ENCODE peak calls at places on chromosome 2, in four cellular contexts. K is posterior vena cava, G is right lobe of liver, V is B cell. B is an unnamed sample.

GRCh38 chr2:1972948-1973347 is 228.6 kb upstream of the PXDN start:
- DNase-seq in K (no peak), V (no peak), G (no peak), B (no peak)

GRCh38 chr2:32464441-32464840 is 107.6 kb downstream of the BIRC6 start:
- DNase-seq in G (no peak), V (no peak), K (no peak), B (no peak)

GRCh38 chr2:241965931-241966412 is 96.4 kb downstream of the RTP5 start:
- DNase-seq in V (no peak), G (no peak), K (peak), B (peak)

GRCh38 chr2:155689791-155690190 is 642.7 kb downstream of the NR4A2 start:
- DNase-seq in K (no peak), G (no peak), V (no peak), B (no peak)

GRCh38 chr2:45134726-45135125 is 125.5 kb upstream of the SIX2 start:
- DNase-seq in K (no peak), V (no peak), G (no peak), B (no peak)

GRCh38 chr2:237128026-237128703 is 42.5 kb downstream of the COPS8 start:
- DNase-seq in K (peak), V (no peak), G (peak), B (peak)

GRCh38 chr2:239109041-239109915 is 261.4 kb downstream of the TWIST2 start:
- DNase-seq in G (peak), K (no peak), V (no peak), B (no peak)

GRCh38 chr2:31251018-31251417 is 17.1 kb downstream of the EHD3 start:
- DNase-seq in G (no peak), V (no peak), K (no peak), B (peak)

GRCh38 chr2:209614630-209615369 is 156.8 kb upstream of the UNC80 start:
- DNase-seq in G (no peak), K (no peak), V (no peak), B (no peak)

GRCh38 chr2:172011814-172012580 is 12.2 kb downstream of the METAP1D start:
- DNase-seq in G (no peak), K (no peak), V (no peak), B (no peak)

GRCh38 chr2:134676960-134677359 is 41.8 kb downstream of the TMEM163 start:
- DNase-seq in K (no peak), G (no peak), V (no peak), B (no peak)

GRCh38 chr2:59025157-59025757 is 784.1 kb upstream of the FANCL start:
- DNase-seq in V (peak), G (peak), K (no peak), B (no peak)